ENCODE peak calls at places on chromosomes 7 and 10, in eight cellular contexts. S is dorsolateral prefrontal cortex, N is Panc1, G is right lobe of liver, Y is A549, P is stomach, B is ascending aorta, C is suprapubic skin. Z is an unnamed sample.

GRCh38 chr7:133253522-133253882 is 624 bp downstream of the EXOC4 start:
- DNase-seq in S (no peak), N (no peak), G (no peak), Y (no peak), P (no peak), B (no peak), C (no peak), Z (no peak)

GRCh38 chr7:78523903-78524302 is 725.3 kb downstream of the PHTF2 start:
- DNase-seq in S (no peak), N (no peak), G (no peak), Y (no peak), P (no peak), B (no peak), C (no peak), Z (no peak)

GRCh38 chr10:106399112-106399511 is 765.4 kb downstream of the SORCS1 start:
- DNase-seq in S (no peak), N (no peak), G (no peak), Y (no peak), P (no peak), B (no peak), C (no peak), Z (no peak)

GRCh38 chr7:93747019-93747418 is 143.5 kb downstream of the TFPI2 start:
- DNase-seq in S (no peak), N (no peak), G (no peak), Y (no peak), P (no peak), B (no peak), C (no peak), Z (no peak)

GRCh38 chr7:79823246-79823951 is 311.2 kb upstream of the GNAI1 start:
- DNase-seq in S (no peak), N (no peak), G (no peak), Y (no peak), P (no peak), B (no peak), C (no peak), Z (no peak)

GRCh38 chr10:110431659-110432058 is 66.0 kb upstream of the DUSP5 start:
- DNase-seq in S (no peak), N (no peak), G (no peak), Y (no peak), P (peak), B (peak), C (no peak), Z (no peak)

GRCh38 chr7:149886018-149886416 is 12.2 kb downstream of the ATP6V0E2 start:
- DNase-seq in S (no peak), N (no peak), G (no peak), Y (no peak), P (no peak), B (no peak), C (no peak), Z (no peak)

GRCh38 chr7:17446340-17446739 is 147.9 kb downstream of the AHR start:
- DNase-seq in S (no peak), N (no peak), G (no peak), Y (no peak), P (no peak), B (no peak), C (no peak), Z (no peak)

GRCh38 chr10:110812583-110812982 is 59.1 kb upstream of the PDCD4 start:
- DNase-seq in S (no peak), N (no peak), G (no peak), Y (no peak), P (no peak), B (peak), C (no peak), Z (no peak)

GRCh38 chr10:82340166-82340565 is 465.2 kb downstream of the NRG3 start:
- DNase-seq in S (no peak), N (no peak), G (no peak), Y (no peak), P (no peak), B (no peak), C (no peak), Z (no peak)

GRCh38 chr7:80385512-80385911 is 126.4 kb downstream of the GNAT3 start:
- DNase-seq in S (no peak), N (no peak), G (no peak), Y (no peak), P (no peak), B (no peak), C (no peak), Z (no peak)

GRCh38 chr10:17516376-17516775 is 62.0 kb upstream of the ST8SIA6 start:
- DNase-seq in S (no peak), N (no peak), G (no peak), Y (no peak), P (no peak), B (no peak), C (no peak), Z (no peak)

GRCh38 chr10:13681095-13681494 is 94.3 kb downstream of the PRPF18 start:
- DNase-seq in S (no peak), N (no peak), G (no peak), Y (no peak), P (no peak), B (no peak), C (no peak), Z (no peak)

GRCh38 chr10:121678631-121679174 is 80.5 kb upstream of the FGFR2 start:
- DNase-seq in S (no peak), N (no peak), G (no peak), Y (no peak), P (no peak), B (no peak), C (no peak), Z (no peak)

DNA sequence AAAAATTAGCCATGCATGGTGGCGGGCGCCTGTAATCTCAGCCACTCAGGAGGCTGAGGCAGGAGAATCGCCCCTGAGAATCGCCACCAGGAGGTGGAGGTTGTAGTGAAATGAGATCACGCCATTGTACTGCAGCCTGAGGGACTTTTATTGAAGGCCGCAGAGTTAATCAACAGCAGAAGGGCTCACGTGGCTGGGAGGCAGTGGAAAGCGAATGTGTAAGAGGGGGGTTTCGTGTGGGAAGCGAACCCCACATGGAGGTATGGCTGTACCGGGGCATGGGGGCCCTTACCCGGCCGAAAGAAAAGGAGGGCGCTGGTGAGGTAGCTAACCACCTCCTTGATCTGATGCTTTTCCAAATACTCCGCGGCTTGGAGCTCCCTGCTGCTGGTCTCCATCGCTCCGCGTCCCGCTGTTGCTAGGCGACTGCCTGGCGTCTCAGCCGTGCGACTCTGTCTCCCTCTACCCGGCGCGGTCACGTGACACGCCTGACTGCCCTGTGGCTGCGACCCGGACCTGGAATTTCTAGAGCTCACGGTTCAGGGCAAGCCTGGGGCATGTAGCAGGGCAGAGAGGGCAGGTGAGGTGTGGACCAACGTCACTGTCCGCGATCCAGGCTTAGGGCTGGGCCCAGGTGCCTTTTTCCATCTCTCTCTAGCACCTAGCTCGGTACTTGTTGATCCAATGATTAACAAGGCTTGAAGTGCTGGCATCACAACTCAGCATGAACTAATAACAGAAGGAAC is at the start of gene EFCAB10:
- DNase-seq in S (peak), N (peak), G (peak), Y (peak), P (peak), B (no peak), C (no peak), Z (no peak)
- H3K4me3 ChIP-seq in S (peak), N (peak), G (no peak), Y (peak), P (peak), B (peak), C (peak), Z (no peak)

GRCh38 chr7:45088146-45088701 is 545 bp downstream of the NACAD start:
- DNase-seq in S (no peak), N (no peak), G (no peak), Y (no peak), P (no peak), B (no peak), C (no peak), Z (no peak)
- H3K27ac ChIP-seq in S (peak), N (no peak), G (no peak), Y (no peak), P (peak), B (peak), C (peak), Z (peak)

GRCh38 chr10:26858707-26859034 is 2.1 kb downstream of the ABI1 start:
- DNase-seq in S (no peak), N (no peak), G (no peak), Y (no peak), P (no peak), B (no peak), C (no peak), Z (no peak)

GRCh38 chr10:26859241-26860025 is 1.3 kb downstream of the ABI1 start:
- DNase-seq in S (no peak), N (no peak), G (no peak), Y (no peak), P (no peak), B (no peak), C (no peak), Z (no peak)

GRCh38 chr10:26860542-26861325 is at the start of gene ABI1:
- DNase-seq in S (peak), N (peak), G (peak), Y (peak), P (peak), B (peak), C (peak), Z (peak)

GRCh38 chr10:26860026-26860541 is 674 bp downstream of the ABI1 start:
- DNase-seq in S (peak), N (no peak), G (peak), Y (peak), P (peak), B (peak), C (peak), Z (peak)

GRCh38 chr10:26857991-26858706 is 2.6 kb downstream of the ABI1 start:
- DNase-seq in S (no peak), N (no peak), G (no peak), Y (no peak), P (no peak), B (no peak), C (no peak), Z (no peak)
- H3K4me3 ChIP-seq in S (peak), N (peak), G (no peak), Y (no peak), P (peak), B (peak), C (peak), Z (no peak)

GRCh38 chr7:130881799-130882141 is 147.8 kb upstream of the KLF14 start:
- DNase-seq in S (no peak), N (no peak), G (no peak), Y (no peak), P (no peak), B (no peak), C (no peak), Z (no peak)

GRCh38 chr7:130881091-130881798 is 147.2 kb upstream of the KLF14 start:
- DNase-seq in S (no peak), N (peak), G (no peak), Y (no peak), P (no peak), B (no peak), C (no peak), Z (no peak)

GRCh38 chr7:130880668-130881067 is 146.7 kb upstream of the KLF14 start:
- DNase-seq in S (no peak), N (no peak), G (no peak), Y (no peak), P (no peak), B (no peak), C (no peak), Z (no peak)

GRCh38 chr7:130883928-130884327 is 149.9 kb upstream of the KLF14 start:
- DNase-seq in S (no peak), N (no peak), G (no peak), Y (no peak), P (no peak), B (peak), C (no peak), Z (no peak)

DNA sequence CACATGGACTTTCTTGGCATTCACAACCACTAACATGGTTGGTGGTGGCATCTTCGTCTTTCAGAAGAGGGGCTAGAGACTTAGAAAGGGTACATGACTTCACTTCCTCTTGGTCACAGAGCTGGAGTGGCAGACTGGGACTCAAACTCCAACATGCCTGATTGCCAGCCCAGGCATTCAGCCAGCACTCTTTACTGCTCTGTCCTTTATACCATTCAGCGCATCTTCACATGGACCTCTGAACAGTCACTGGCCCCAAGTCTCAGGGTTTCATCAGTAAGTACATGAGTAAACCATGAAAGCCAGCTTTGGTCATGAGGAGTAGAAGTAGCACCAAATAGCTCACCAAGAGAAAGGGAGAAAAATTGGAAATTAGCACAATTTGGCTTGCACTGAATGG is 148.4 kb upstream of the KLF14 start:
- DNase-seq in S (no peak), N (peak), G (peak), Y (no peak), P (no peak), B (no peak), C (no peak), Z (no peak)
- H3K27ac ChIP-seq in S (peak), N (peak), G (no peak), Y (peak), P (peak), B (peak), C (peak), Z (no peak)

DNA sequence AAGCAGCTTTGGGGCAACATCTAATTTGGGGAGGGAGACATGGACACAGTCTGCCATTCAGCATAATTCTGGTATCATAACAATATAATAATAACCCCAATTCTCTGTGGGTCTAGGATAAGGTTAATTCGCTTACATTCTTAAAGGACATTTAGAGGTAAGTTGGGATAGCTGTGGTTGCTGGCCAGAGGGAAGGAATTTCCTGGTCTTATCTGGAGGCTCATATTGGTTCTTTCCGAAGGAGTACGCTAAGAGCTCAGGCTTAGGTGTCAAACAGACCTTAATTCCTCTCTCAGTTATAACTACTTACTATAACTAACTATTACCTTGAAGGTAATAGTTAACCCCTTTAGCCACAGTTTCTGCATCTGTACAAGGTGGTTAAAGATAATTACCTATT is 68.8 kb downstream of the SPAG6 start:
- DNase-seq in S (no peak), N (no peak), G (no peak), Y (no peak), P (no peak), B (no peak), C (no peak), Z (no peak)
- H3K4me3 ChIP-seq in S (no peak), N (no peak), G (no peak), Y (no peak), P (no peak), B (no peak), C (no peak), Z (no peak)

Z was measured in uterus.